ENCODE peak calls at places on chromosome 6, in nine cellular contexts. G is PC-9; E is gastrocnemius medialis; X is RWPE2; R is CD4-positive, alpha-beta memory T cell; Y is transverse colon; N is aorta; T is cardiac muscle cell; V is astrocyte. H is an unnamed sample.
A peak's percentile ranks its signal among the peaks of the same experiment; 100 is the strongest.

GRCh38 chr6:14743465-14744211 is 502.2 kb upstream of the JARID2 start:
- DNase-seq in G (peak; percentile 94), E (peak; percentile 35), X (peak; percentile 91), R (no peak), Y (peak; percentile 49), N (peak; percentile 76), T (no peak), V (peak; percentile 99), H (peak; percentile 56)

GRCh38 chr6:46452312-46452917 is 38.8 kb downstream of the RCAN2 start:
- DNase-seq in G (no peak), E (no peak), X (no peak), R (no peak), Y (no peak), N (no peak), T (no peak), V (no peak), H (no peak)

GRCh38 chr6:42093582-42094329 is 43.4 kb downstream of the TAF8 start:
- DNase-seq in G (peak; percentile 55), E (no peak), X (no peak), R (no peak), Y (peak; percentile 50), N (no peak), T (peak; percentile 25), V (no peak), H (peak; percentile 69)

GRCh38 chr6:108673602-108674001 is 112.9 kb downstream of the FOXO3 start:
- DNase-seq in G (peak; percentile 36), E (no peak), X (no peak), R (no peak), Y (peak; percentile 73), N (no peak), T (no peak), V (no peak), H (no peak)

GRCh38 chr6:169654590-169655391 is 47.0 kb downstream of the WDR27 start:
- DNase-seq in G (no peak), E (peak; percentile 32), X (no peak), R (peak; percentile 73), Y (peak; percentile 84), N (peak; percentile 91), T (peak; percentile 74), V (peak; percentile 69), H (peak; percentile 75)

GRCh38 chr6:37783831-37784584 is 35.5 kb upstream of the ZFAND3 start:
- DNase-seq in G (no peak), E (no peak), X (no peak), R (no peak), Y (no peak), N (peak; percentile 81), T (peak; percentile 9), V (no peak), H (peak; percentile 73)

GRCh38 chr6:157428418-157429202 is 47.6 kb downstream of the ZDHHC14 start:
- DNase-seq in G (peak; percentile 28), E (no peak), X (no peak), R (no peak), Y (no peak), N (no peak), T (no peak), V (no peak), H (no peak)

GRCh38 chr6:21653902-21654301 is 60.4 kb downstream of the SOX4 start:
- DNase-seq in G (no peak), E (no peak), X (no peak), R (no peak), Y (no peak), N (no peak), T (no peak), V (no peak), H (no peak)

GRCh38 chr6:43396408-43397149 is 27.1 kb upstream of the ZNF318 start:
- DNase-seq in G (peak; percentile 42), E (no peak), X (no peak), R (no peak), Y (no peak), N (no peak), T (no peak), V (no peak), H (no peak)

GRCh38 chr6:77290798-77291197 is 172.5 kb downstream of the HTR1B start:
- DNase-seq in G (no peak), E (no peak), X (no peak), R (no peak), Y (no peak), N (no peak), T (no peak), V (no peak), H (no peak)

GRCh38 chr6:11198663-11199603 is 33.5 kb downstream of the NEDD9 start:
- DNase-seq in G (no peak), E (no peak), X (no peak), R (peak; percentile 60), Y (no peak), N (no peak), T (no peak), V (peak; percentile 32), H (no peak)
- H3K4me1 ChIP-seq in G (no peaks in the 10 kb centered on the region), E (peaks cover 32% of the 10 kb centered on the region), X (peaks cover 4% of the 10 kb centered on the region), R (peaks cover 53% of the 10 kb centered on the region), Y (peaks cover 4% of the 10 kb centered on the region), N (peaks cover 15% of the 10 kb centered on the region), T (peaks cover 6% of the 10 kb centered on the region), V (peaks cover 79% of the 10 kb centered on the region), H (peaks cover 25% of the 10 kb centered on the region)

GRCh38 chr6:124869412-124869811 is 92.8 kb upstream of the RNF217 start:
- DNase-seq in G (no peak), E (no peak), X (no peak), R (no peak), Y (no peak), N (no peak), T (no peak), V (no peak), H (no peak)

GRCh38 chr6:124873066-124873410 is 89.2 kb upstream of the RNF217 start:
- DNase-seq in G (no peak), E (no peak), X (no peak), R (no peak), Y (no peak), N (no peak), T (no peak), V (no peak), H (no peak)

GRCh38 chr6:124870611-124871201 is 91.5 kb upstream of the RNF217 start:
- DNase-seq in G (no peak), E (no peak), X (no peak), R (no peak), Y (no peak), N (no peak), T (peak; percentile 38), V (peak; percentile 27), H (no peak)

GRCh38 chr6:124868476-124868875 is 93.8 kb upstream of the RNF217 start:
- DNase-seq in G (no peak), E (no peak), X (no peak), R (no peak), Y (no peak), N (no peak), T (no peak), V (peak; percentile 11), H (no peak)

DNA sequence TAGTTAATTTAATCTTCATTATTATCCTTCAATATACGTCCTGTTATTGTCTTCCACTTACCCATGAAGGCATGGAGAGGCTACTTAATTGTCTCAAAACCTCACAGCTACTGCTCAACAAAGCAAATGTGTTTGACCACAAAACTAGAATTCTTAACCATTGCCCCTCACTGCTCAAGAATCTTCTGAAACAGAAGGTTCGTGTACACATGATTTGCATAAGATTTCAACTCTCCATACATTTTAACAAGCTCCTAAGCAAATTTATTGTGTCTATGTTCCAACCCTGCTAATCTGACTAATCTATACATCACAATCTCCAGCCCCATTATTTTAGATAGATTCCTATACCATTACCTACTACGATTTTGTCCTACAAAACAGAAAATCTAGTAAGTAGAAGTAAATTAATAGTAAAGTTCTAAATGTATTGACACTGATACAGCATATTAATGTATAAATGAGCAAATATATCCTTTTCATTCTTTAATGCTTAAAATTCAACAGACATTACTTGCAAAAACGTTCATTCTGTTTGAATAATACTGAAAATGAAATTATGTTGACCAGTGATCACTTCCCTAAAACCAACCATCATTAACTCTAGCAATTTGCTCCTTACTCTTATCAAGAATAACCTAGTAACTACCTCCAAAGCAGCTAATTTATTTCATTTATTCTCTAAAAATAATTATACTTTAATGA is 89.7 kb upstream of the RNF217 start:
- DNase-seq in G (no peak), E (no peak), X (no peak), R (no peak), Y (no peak), N (no peak), T (no peak), V (no peak), H (no peak)
- H3K9me3 ChIP-seq in G (no peaks in the 10 kb centered on the region), E (no peaks in the 10 kb centered on the region), X (no peaks in the 10 kb centered on the region), R (no peaks in the 10 kb centered on the region), Y (no peaks in the 10 kb centered on the region), N (no peaks in the 10 kb centered on the region), T (no peaks in the 10 kb centered on the region), V (no peaks in the 10 kb centered on the region), H (no peaks in the 10 kb centered on the region)

GRCh38 chr6:13427346-13427745 is 60.1 kb downstream of the GFOD1 start:
- DNase-seq in G (no peak), E (no peak), X (no peak), R (no peak), Y (no peak), N (no peak), T (no peak), V (no peak), H (no peak)

GRCh38 chr6:13429406-13429753 is 58.0 kb downstream of the GFOD1 start:
- DNase-seq in G (no peak), E (no peak), X (no peak), R (no peak), Y (no peak), N (no peak), T (no peak), V (no peak), H (no peak)

GRCh38 chr6:13425971-13426931 is 61.1 kb downstream of the GFOD1 start:
- DNase-seq in G (peak; percentile 14), E (peak; percentile 22), X (no peak), R (no peak), Y (no peak), N (peak; percentile 85), T (peak; percentile 11), V (peak; percentile 83), H (peak; percentile 64)

GRCh38 chr6:13428528-13429405 is 58.6 kb downstream of the GFOD1 start:
- DNase-seq in G (no peak), E (no peak), X (no peak), R (no peak), Y (no peak), N (no peak), T (no peak), V (no peak), H (no peak)

DNA sequence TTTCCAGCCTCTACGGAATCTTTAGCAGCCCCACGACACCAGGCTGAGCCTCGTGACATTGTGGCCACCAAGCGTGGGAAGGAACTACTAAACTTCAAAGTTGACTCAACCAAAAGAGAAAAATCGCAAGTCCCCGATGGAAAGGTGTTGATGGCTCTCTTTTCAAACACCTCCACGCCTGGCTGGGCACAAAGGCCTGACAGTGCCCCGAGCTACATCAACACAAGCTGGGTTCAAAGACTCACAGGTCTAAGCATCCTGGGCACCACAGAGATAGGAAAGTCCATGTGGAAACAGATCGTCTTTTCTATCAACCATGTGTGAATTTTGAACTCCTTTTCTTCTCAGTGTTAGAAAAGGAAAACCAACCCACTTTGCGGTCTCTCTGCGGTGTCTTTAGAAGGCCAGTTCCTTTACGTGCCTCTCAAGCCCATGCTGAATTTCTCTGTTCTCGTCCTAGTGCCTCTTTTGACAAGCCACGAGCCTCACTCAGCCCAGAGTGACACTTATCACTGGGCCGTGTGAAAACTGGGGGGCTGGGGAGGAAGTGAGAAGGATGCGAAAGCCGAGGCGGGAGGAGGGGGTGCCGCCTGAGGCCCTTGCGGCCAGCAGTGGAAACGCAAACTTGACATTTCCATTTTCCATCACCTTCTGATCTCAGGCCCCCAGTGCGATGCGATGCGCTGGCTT is 59.4 kb downstream of the GFOD1 start:
- DNase-seq in G (no peak), E (no peak), X (no peak), R (peak; percentile 50), Y (peak; percentile 59), N (no peak), T (peak; percentile 48), V (no peak), H (peak; percentile 76)
- H3K4me3 ChIP-seq in G (no peak overlapping the region), E (no peak overlapping the region), X (no peak overlapping the region), R (peak overlapping the region; percentile 24), Y (no peak overlapping the region), N (no peak overlapping the region), T (no peak overlapping the region), V (no peak overlapping the region), H (no peak overlapping the region)

GRCh38 chr6:52554684-52555280 is 22.1 kb downstream of the TRAM2 start:
- DNase-seq in G (no peak), E (no peak), X (no peak), R (no peak), Y (no peak), N (no peak), T (no peak), V (no peak), H (no peak)
- H3K4me1 ChIP-seq in G (peaks cover 8% of the 10 kb centered on the region), E (peaks cover 32% of the 10 kb centered on the region), X (peaks cover 40% of the 10 kb centered on the region), R (no peaks in the 10 kb centered on the region), Y (peaks cover 27% of the 10 kb centered on the region), N (peaks cover 2% of the 10 kb centered on the region), T (peaks cover 25% of the 10 kb centered on the region), V (peaks cover 78% of the 10 kb centered on the region), H (peaks cover 28% of the 10 kb centered on the region)